ENCODE peak calls at places on chromosomes 3 and 15, in five cellular contexts. One of them, this sample, is unnamed.

GRCh38 chr15:25830844-25831443 is 32.2 kb downstream of the ATP10A start:
- DNase-seq in K562: no peak
- DNase-seq in WTC11: no peak
- DNase-seq in H1: no peak
- DNase-seq in HepG2: no peak
- DNase-seq in this sample: no peak

GRCh38 chr3:123322866-123323265 is 121.1 kb downstream of the SEC22A start:
- DNase-seq in K562: no peak
- DNase-seq in WTC11: no peak
- DNase-seq in H1: no peak
- DNase-seq in HepG2: no peak
- DNase-seq in this sample: no peak

GRCh38 chr15:70516408-70517193 is 246.8 kb downstream of the UACA start:
- DNase-seq in K562: no peak
- DNase-seq in WTC11: no peak
- DNase-seq in H1: no peak
- DNase-seq in HepG2: no peak
- DNase-seq in this sample: no peak

GRCh38 chr15:44468713-44469385 is 41.4 kb downstream of the CTDSPL2 start:
- DNase-seq in K562: no peak
- DNase-seq in WTC11: no peak
- DNase-seq in H1: no peak
- DNase-seq in HepG2: no peak
- DNase-seq in this sample: no peak

GRCh38 chr15:39642011-39642640 is 61.2 kb downstream of the THBS1 start:
- DNase-seq in K562: no peak
- DNase-seq in WTC11: no peak
- DNase-seq in H1: no peak
- DNase-seq in HepG2: no peak
- DNase-seq in this sample: no peak

GRCh38 chr3:52091566-52092290 is 35.4 kb upstream of the DUSP7 start:
- DNase-seq in K562: no peak
- DNase-seq in WTC11: no peak
- DNase-seq in H1: no peak
- DNase-seq in HepG2: no peak
- DNase-seq in this sample: no peak

GRCh38 chr3:123778525-123778924 is 105.6 kb downstream of the MYLK start:
- DNase-seq in K562: no peak
- DNase-seq in WTC11: no peak
- DNase-seq in H1: no peak
- DNase-seq in HepG2: no peak
- DNase-seq in this sample: no peak

GRCh38 chr3:17386432-17386831 is 356.0 kb downstream of the TBC1D5 start:
- DNase-seq in K562: no peak
- DNase-seq in WTC11: no peak
- DNase-seq in H1: no peak
- DNase-seq in HepG2: no peak
- DNase-seq in this sample: no peak

GRCh38 chr15:64599716-64600115 is 139.3 kb downstream of the ZNF609 start:
- DNase-seq in K562: no peak
- DNase-seq in WTC11: no peak
- DNase-seq in H1: no peak
- DNase-seq in HepG2: no peak
- DNase-seq in this sample: no peak

GRCh38 chr3:185979721-185980121 is 41.9 kb upstream of the TRA2B start:
- DNase-seq in K562: no peak
- DNase-seq in WTC11: no peak
- DNase-seq in H1: no peak
- DNase-seq in HepG2: no peak
- DNase-seq in this sample: no peak

GRCh38 chr3:129608087-129608935 is 1.8 kb upstream of the PLXND1 start:
- DNase-seq in K562: peak
- DNase-seq in WTC11: peak
- DNase-seq in H1: no peak
- DNase-seq in HepG2: no peak
- DNase-seq in this sample: no peak

GRCh38 chr15:71096676-71097075 is 18.6 kb upstream of the THSD4 start:
- DNase-seq in K562: no peak
- DNase-seq in WTC11: no peak
- DNase-seq in H1: peak
- DNase-seq in HepG2: no peak
- DNase-seq in this sample: no peak

GRCh38 chr15:73573572-73573971 is 59.6 kb downstream of the NPTN start:
- DNase-seq in K562: no peak
- DNase-seq in WTC11: no peak
- DNase-seq in H1: no peak
- DNase-seq in HepG2: no peak
- DNase-seq in this sample: no peak

GRCh38 chr3:193190387-193190786 is 50.6 kb upstream of the PLAAT1 start:
- DNase-seq in K562: peak
- DNase-seq in WTC11: peak
- DNase-seq in H1: peak
- DNase-seq in HepG2: peak
- DNase-seq in this sample: no peak

GRCh38 chr15:78321786-78322185 is 18.4 kb upstream of the CRABP1 start:
- DNase-seq in K562: no peak
- DNase-seq in WTC11: no peak
- DNase-seq in H1: no peak
- DNase-seq in HepG2: no peak
- DNase-seq in this sample: no peak

GRCh38 chr3:58175098-58175428 is 35.7 kb downstream of the DNASE1L3 start:
- DNase-seq in K562: no peak
- DNase-seq in WTC11: no peak
- DNase-seq in H1: no peak
- DNase-seq in HepG2: no peak
- DNase-seq in this sample: no peak

GRCh38 chr15:45254405-45255293 is 2.6 kb downstream of the SLC28A2 start:
- DNase-seq in K562: no peak
- DNase-seq in WTC11: no peak
- DNase-seq in H1: no peak
- DNase-seq in HepG2: no peak
- DNase-seq in this sample: no peak

GRCh38 chr15:50119063-50119700 is at the start of gene ATP8B4:
- DNase-seq in K562: no peak
- DNase-seq in WTC11: no peak
- DNase-seq in H1: no peak
- DNase-seq in HepG2: no peak
- DNase-seq in this sample: no peak

GRCh38 chr3:148694116-148694515 is 3.6 kb upstream of the AGTR1 start:
- DNase-seq in K562: no peak
- DNase-seq in WTC11: no peak
- DNase-seq in H1: no peak
- DNase-seq in HepG2: no peak
- DNase-seq in this sample: no peak

GRCh38 chr15:89912674-89913396 is at the start of gene ARPIN:
- DNase-seq in K562: no peak
- DNase-seq in WTC11: peak
- DNase-seq in H1: peak
- DNase-seq in HepG2: peak
- DNase-seq in this sample: no peak

GRCh38 chr3:149415484-149415883 is 38.0 kb upstream of the TM4SF1 start:
- DNase-seq in K562: no peak
- DNase-seq in WTC11: no peak
- DNase-seq in H1: no peak
- DNase-seq in HepG2: no peak
- DNase-seq in this sample: no peak

GRCh38 chr3:52171577-52172261 is 17.5 kb upstream of the POC1A start:
- DNase-seq in K562: no peak
- DNase-seq in WTC11: no peak
- DNase-seq in H1: no peak
- DNase-seq in HepG2: no peak
- DNase-seq in this sample: no peak

GRCh38 chr15:70474367-70474681 is 289.0 kb downstream of the UACA start:
- DNase-seq in K562: no peak
- DNase-seq in WTC11: no peak
- DNase-seq in H1: no peak
- DNase-seq in HepG2: no peak
- DNase-seq in this sample: no peak

DNA sequence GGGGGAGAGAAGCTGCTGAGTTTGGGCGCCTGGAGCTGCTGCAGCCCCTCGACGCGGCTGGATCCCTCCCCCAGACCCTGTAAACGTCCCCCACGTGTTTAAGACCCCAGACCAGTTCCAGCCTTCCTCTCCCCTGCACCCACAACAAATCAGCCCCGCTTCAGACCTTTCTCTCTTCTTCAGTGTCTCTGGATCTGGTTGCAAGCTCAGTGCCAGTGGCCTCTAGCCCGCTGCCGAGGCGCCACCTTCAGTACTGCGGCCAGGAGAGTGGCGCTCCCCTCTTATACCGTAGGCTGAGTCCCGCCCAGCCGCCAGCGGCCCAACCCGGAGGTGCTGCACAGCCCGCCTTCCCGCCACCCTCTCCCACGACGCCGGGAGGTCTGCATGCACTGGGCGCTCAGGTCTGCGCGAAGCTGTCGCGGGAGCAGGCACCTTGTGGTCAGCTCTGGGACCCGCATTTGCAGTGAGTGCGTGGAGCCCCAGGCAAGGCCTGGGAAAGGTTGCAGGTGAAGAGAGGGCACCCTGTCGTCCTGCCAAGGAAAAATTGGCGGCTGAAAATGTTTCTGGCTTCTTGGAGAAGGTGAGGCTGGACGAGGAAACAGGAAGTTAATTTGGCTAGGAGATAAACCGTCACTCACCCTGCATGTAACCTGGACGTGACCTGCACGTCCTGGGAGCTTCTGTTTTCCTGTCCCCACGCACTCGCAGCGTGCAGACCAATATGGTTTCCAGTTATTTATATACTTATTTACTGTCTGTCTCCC is at the start of gene C2CD4B:
- DNase-seq in K562: no peak
- DNase-seq in WTC11: peak
- DNase-seq in H1: peak
- DNase-seq in HepG2: no peak
- DNase-seq in this sample: no peak
- TF ChIP-seq ATF2 in K562: no peak
- TF ChIP-seq ATF2 in WTC11: peak
- TF ChIP-seq ATF2 in H1: no peak
- TF ChIP-seq ATF2 in HepG2: no peak
- TF ChIP-seq ATF2 in this sample: no peak

DNA sequence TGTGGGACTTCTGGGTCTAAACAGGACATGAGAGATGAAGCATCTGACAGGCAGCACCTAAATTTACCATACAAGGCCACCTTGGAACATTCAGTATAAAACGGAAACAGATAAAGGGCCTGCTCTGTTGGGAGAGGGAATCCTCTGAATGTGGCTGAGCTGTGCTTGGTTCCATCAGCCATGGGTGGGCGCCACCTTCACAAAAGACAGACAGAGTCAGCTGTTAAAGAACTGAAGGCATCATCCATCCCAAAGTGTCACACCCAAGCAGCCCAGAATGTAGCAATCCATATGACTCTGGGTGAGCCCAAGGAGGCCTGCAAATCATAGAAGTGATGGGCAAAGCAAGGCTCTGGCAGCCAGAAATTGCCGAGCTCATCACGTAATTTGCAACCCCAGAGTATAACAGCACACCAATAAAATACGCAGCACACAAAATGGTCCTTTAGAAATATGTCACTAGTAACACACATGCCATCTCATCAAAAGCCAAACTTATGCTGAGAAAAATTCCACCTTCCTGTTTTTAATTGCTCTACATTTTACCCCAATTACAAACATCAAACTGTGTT is 24.8 kb upstream of the RBP1 start:
- DNase-seq in K562: no peak
- DNase-seq in WTC11: peak
- DNase-seq in H1: no peak
- DNase-seq in HepG2: no peak
- DNase-seq in this sample: no peak
- TF ChIP-seq ATF2 in K562: no peak
- TF ChIP-seq ATF2 in WTC11: no peak
- TF ChIP-seq ATF2 in H1: no peak
- TF ChIP-seq ATF2 in HepG2: no peak
- TF ChIP-seq ATF2 in this sample: no peak

GRCh38 chr15:77023576-77024272 is 28.8 kb downstream of the PSTPIP1 start:
- DNase-seq in K562: no peak
- DNase-seq in WTC11: no peak
- DNase-seq in H1: no peak
- DNase-seq in HepG2: no peak
- DNase-seq in this sample: no peak

GRCh38 chr15:77021088-77021481 is 26.2 kb downstream of the PSTPIP1 start:
- DNase-seq in K562: no peak
- DNase-seq in WTC11: no peak
- DNase-seq in H1: no peak
- DNase-seq in HepG2: no peak
- DNase-seq in this sample: no peak

GRCh38 chr15:77020348-77021087 is 25.6 kb downstream of the PSTPIP1 start:
- DNase-seq in K562: no peak
- DNase-seq in WTC11: no peak
- DNase-seq in H1: no peak
- DNase-seq in HepG2: no peak
- DNase-seq in this sample: no peak

GRCh38 chr15:77022646-77023575 is 28.0 kb downstream of the PSTPIP1 start:
- DNase-seq in K562: no peak
- DNase-seq in WTC11: no peak
- DNase-seq in H1: no peak
- DNase-seq in HepG2: no peak
- DNase-seq in this sample: no peak

GRCh38 chr15:77021803-77022381 is 27.0 kb downstream of the PSTPIP1 start:
- DNase-seq in K562: no peak
- DNase-seq in WTC11: no peak
- DNase-seq in H1: no peak
- DNase-seq in HepG2: no peak
- DNase-seq in this sample: no peak
- TF ChIP-seq ATF2 in K562: no peak
- TF ChIP-seq ATF2 in WTC11: no peak
- TF ChIP-seq ATF2 in H1: no peak
- TF ChIP-seq ATF2 in HepG2: no peak
- TF ChIP-seq ATF2 in this sample: no peak

GRCh38 chr3:32374788-32375595 is 16.7 kb upstream of the CMTM7 start:
- DNase-seq in K562: peak
- DNase-seq in WTC11: peak
- DNase-seq in H1: peak
- DNase-seq in HepG2: peak
- DNase-seq in this sample: peak
- TF ChIP-seq ATF2 in K562: no peak
- TF ChIP-seq ATF2 in WTC11: no peak
- TF ChIP-seq ATF2 in H1: no peak
- TF ChIP-seq ATF2 in HepG2: no peak
- TF ChIP-seq ATF2 in this sample: no peak

DNA sequence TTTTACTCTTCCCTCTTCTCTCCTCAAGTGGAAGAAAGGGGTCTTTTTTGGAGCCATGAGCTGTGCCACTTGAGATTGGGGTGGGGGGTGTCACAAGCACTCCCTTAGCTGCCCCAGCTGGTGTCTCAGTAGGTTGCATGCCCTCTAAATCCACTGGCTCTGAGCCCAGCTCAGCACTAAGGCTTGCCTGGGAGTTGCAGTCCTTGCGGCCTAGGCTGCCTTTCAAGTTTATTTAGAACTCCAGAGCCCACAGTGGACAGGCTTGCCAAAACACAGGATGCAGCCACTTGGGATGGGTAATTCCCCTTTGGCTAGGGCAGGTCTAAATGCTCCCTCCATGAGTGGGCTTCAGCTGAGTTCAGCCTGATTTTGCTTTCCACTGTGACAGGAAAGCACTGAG is 24.7 kb downstream of the C3orf20 start:
- DNase-seq in K562: no peak
- DNase-seq in WTC11: no peak
- DNase-seq in H1: peak
- DNase-seq in HepG2: no peak
- DNase-seq in this sample: no peak
- TF ChIP-seq ATF2 in K562: no peak
- TF ChIP-seq ATF2 in WTC11: no peak
- TF ChIP-seq ATF2 in H1: no peak
- TF ChIP-seq ATF2 in HepG2: no peak
- TF ChIP-seq ATF2 in this sample: no peak

This sample was measured in GM12878.